ENCODE peak calls at places on chromosomes 13 and 19, in four cellular contexts. H is HepG2, T is HCT116, Y is K562. N is an unnamed sample.

GRCh38 chr19:42477117-42477516 is 34.4 kb upstream of the CXCL17 start:
- DNase-seq in T (no peak), Y (no peak), H (no peak), N (no peak)

GRCh38 chr13:49927755-49928154 is 8.4 kb downstream of the SPRYD7 start:
- DNase-seq in T (no peak), H (no peak), Y (no peak), N (no peak)

GRCh38 chr19:42069619-42070293 is at the start of gene GRIK5:
- DNase-seq in Y (no peak), H (no peak), T (no peak), N (no peak)

GRCh38 chr13:58933475-58933874 is 1230.3 kb downstream of the DIAPH3 start:
- DNase-seq in H (no peak), T (no peak), Y (no peak), N (no peak)

GRCh38 chr19:4914736-4915501 is 5.6 kb downstream of the UHRF1 start:
- DNase-seq in H (no peak), Y (peak; percentile 67), T (peak; percentile 76), N (no peak)

GRCh38 chr13:27011661-27012060 is 159.9 kb downstream of the USP12 start:
- DNase-seq in H (no peak), Y (no peak), T (no peak), N (no peak)

GRCh38 chr19:34184880-34185491 is 12.7 kb downstream of the LSM14A start:
- DNase-seq in Y (no peak), H (no peak), T (no peak), N (no peak)

GRCh38 chr13:28716511-28716910 is 2.3 kb downstream of the SLC46A3 start:
- DNase-seq in H (no peak), T (peak; percentile 35), Y (peak; percentile 9), N (peak; percentile 54)

GRCh38 chr13:67951431-67951830 is 721.3 kb upstream of the PCDH9 start:
- DNase-seq in H (no peak), Y (no peak), T (no peak), N (no peak)

GRCh38 chr19:58361900-58362271 is 665 bp downstream of the ZNF497 start:
- DNase-seq in H (peak; percentile 49), Y (peak; percentile 68), T (peak; percentile 46), N (peak; percentile 35)

GRCh38 chr19:18091217-18091608 is 4.5 kb upstream of the IL12RB1 start:
- DNase-seq in H (no peak), Y (peak; percentile 74), T (no peak), N (no peak)

GRCh38 chr19:5154129-5154798 is 185.4 kb downstream of the KDM4B start:
- DNase-seq in Y (peak; percentile 76), T (no peak), H (peak; percentile 52), N (no peak)

GRCh38 chr13:36673838-36674326 is at the start of gene SERTM1:
- DNase-seq in Y (no peak), H (no peak), T (no peak), N (no peak)

GRCh38 chr13:20828540-20829364 is 55.0 kb upstream of the EEF1AKMT1 start:
- DNase-seq in T (peak; percentile 26), H (peak; percentile 38), Y (peak; percentile 47), N (no peak)

GRCh38 chr13:112893570-112894422 is 75.2 kb upstream of the MCF2L start:
- DNase-seq in H (peak; percentile 76), Y (peak; percentile 52), T (no peak), N (no peak)

GRCh38 chr13:101139076-101139475 is 277.2 kb downstream of the NALCN start:
- DNase-seq in T (no peak), H (no peak), Y (no peak), N (no peak)

GRCh38 chr19:991174-991931 is 7.2 kb downstream of the WDR18 start:
- DNase-seq in H (no peak), T (peak; percentile 22), Y (peak; percentile 81), N (no peak)

GRCh38 chr19:34148672-34149185 is 23.6 kb upstream of the LSM14A start:
- DNase-seq in Y (no peak), T (no peak), H (no peak), N (no peak)

GRCh38 chr13:28077231-28077630 is 23.1 kb downstream of the FLT3 start:
- DNase-seq in H (no peak), Y (no peak), T (no peak), N (no peak)

GRCh38 chr19:10256970-10257615 is 5.1 kb downstream of the MRPL4 start:
- DNase-seq in Y (no peak), H (no peak), T (no peak), N (no peak)

GRCh38 chr19:55537741-55538111 is 793 bp upstream of the SBK2 start:
- DNase-seq in Y (no peak), T (no peak), H (no peak), N (no peak)

GRCh38 chr19:4278010-4278409 is 1.1 kb upstream of the SHD start:
- DNase-seq in Y (no peak), T (no peak), H (no peak), N (no peak)

GRCh38 chr13:50403311-50403710 is 388.1 kb downstream of the KCNRG start:
- DNase-seq in T (no peak), Y (no peak), H (peak; percentile 78), N (no peak)

GRCh38 chr13:22801402-22802003 is 379.3 kb upstream of the SGCG start:
- DNase-seq in T (no peak), Y (peak; percentile 30), H (peak; percentile 23), N (no peak)

GRCh38 chr19:35476149-35476548 is 14.1 kb downstream of the KRTDAP start:
- DNase-seq in Y (peak; percentile 53), T (peak; percentile 16), H (no peak), N (no peak)

GRCh38 chr19:11478167-11479089 is 2.4 kb downstream of the ELAVL3 start:
- DNase-seq in H (no peak), Y (peak; percentile 32), T (no peak), N (no peak)

GRCh38 chr13:24264976-24265375 is 44.4 kb upstream of the C1QTNF9 start:
- DNase-seq in T (no peak), Y (no peak), H (no peak), N (no peak)

GRCh38 chr13:52085416-52085815 is 43.5 kb downstream of the NEK5 start:
- DNase-seq in Y (no peak), T (no peak), H (no peak), N (no peak)

GRCh38 chr19:47143322-47144073 is 12.9 kb downstream of the SAE1 start:
- DNase-seq in Y (no peak), T (no peak), H (no peak), N (no peak)

GRCh38 chr19:42115705-42116104 is 16.5 kb downstream of the POU2F2 start:
- DNase-seq in T (no peak), H (no peak), Y (no peak), N (no peak)

DNA sequence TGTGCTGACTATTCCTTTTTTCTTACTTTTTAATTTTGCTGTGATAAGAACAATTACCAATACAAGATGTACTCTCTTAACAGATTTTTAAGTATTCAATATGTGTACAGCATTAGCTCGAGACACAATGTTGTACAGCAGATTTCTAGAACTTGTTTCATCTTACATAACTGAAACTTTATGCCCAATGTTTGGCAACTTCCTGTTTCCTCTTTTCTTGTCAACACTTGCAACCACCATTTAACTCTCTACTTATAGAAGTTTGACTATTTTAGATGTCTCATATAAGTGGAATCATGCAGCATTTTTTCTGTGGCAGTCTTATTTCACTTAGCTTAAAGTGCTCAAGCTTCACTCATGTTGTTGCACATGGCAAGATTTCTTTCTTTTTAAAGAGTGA is 1426.8 kb downstream of the SLITRK5 start:
- DNase-seq in T (no peak), H (no peak), Y (no peak), N (no peak)
- TF ChIP-seq TCF7L2 in T (no peak), H (no peak), Y (no peak), N (no peak)

GRCh38 chr19:48397263-48397635 is 3.8 kb downstream of the GRIN2D start:
- DNase-seq in H (no peak), Y (no peak), T (no peak), N (no peak)

GRCh38 chr19:48396010-48396870 is 2.8 kb downstream of the GRIN2D start:
- DNase-seq in Y (peak; percentile 49), T (no peak), H (no peak), N (no peak)

GRCh38 chr19:48398329-48399235 is 5.1 kb downstream of the GRIN2D start:
- DNase-seq in Y (peak; percentile 97), H (peak; percentile 44), T (peak; percentile 91), N (no peak)

GRCh38 chr19:48396871-48397176 is 3.4 kb downstream of the GRIN2D start:
- DNase-seq in T (no peak), Y (no peak), H (no peak), N (no peak)

GRCh38 chr19:48397636-48398328 is 4.3 kb downstream of the GRIN2D start:
- DNase-seq in T (no peak), H (no peak), Y (peak; percentile 54), N (no peak)
- H3K4me3 ChIP-seq in T (peak overlapping the region; percentile 79), H (peak overlapping the region; percentile 40), Y (peak overlapping the region; percentile 75), N (peak overlapping the region; percentile 62)

DNA sequence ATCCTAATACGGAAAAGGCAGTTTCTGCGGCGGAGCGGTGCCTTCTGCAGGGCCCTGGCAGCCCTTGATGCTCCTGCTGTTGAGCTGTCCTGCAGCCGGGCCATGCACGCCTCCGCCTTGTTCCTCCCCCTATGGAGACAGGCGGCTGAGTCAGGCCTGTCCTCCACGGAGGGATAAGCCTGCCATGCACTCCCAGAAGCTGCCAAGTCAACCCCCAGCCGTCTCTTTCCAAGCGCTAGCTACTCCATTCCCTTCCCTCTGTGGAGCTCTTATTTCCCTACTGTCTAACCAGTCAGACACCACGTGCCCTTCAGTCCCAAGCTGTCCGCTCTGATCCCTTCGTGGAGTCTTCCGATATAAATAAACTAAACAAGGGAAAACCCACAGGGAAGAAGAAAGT is 197.0 kb downstream of the COL4A1 start:
- DNase-seq in T (no peak), Y (no peak), H (no peak), N (no peak)
- TF ChIP-seq TCF7L2 in T (no peak), Y (no peak), H (no peak), N (no peak)

DNA sequence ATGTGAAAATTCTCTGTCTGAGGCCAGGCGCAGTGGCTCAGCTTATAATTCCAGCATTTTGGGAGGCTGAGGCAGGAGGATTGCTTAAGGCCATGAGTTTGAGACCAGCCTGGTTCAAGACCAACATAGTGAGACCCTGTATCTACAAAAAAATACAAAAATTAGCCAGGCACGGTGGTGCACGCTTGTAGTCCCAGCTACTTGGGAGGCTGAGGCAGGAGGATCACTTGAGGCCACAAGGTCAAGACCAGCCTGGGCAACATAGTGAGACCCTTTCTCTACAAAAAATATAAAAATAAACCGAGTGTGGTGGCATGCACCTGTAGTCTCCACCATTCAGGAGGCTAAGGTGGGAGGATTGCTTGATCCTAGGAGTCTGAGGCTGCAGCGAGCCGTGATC is 2.2 kb upstream of the FCGBP start:
- DNase-seq in H (no peak), T (no peak), Y (no peak), N (no peak)
- H3K4me3 ChIP-seq in H (no peak overlapping the region), T (no peak overlapping the region), Y (no peak overlapping the region), N (no peak overlapping the region)

GRCh38 chr19:2026770-2027169 is 11.3 kb upstream of the BTBD2 start:
- DNase-seq in T (no peak), H (no peak), Y (no peak), N (no peak)

GRCh38 chr19:2032296-2032941 is 16.9 kb upstream of the BTBD2 start:
- DNase-seq in T (peak; percentile 84), H (no peak), Y (no peak), N (no peak)

GRCh38 chr19:2022289-2022688 is 6.8 kb upstream of the BTBD2 start:
- DNase-seq in H (no peak), Y (no peak), T (no peak), N (no peak)

GRCh38 chr19:2021453-2022140 is 6.1 kb upstream of the BTBD2 start:
- DNase-seq in H (no peak), T (no peak), Y (no peak), N (no peak)

GRCh38 chr19:2027361-2027760 is 11.8 kb upstream of the BTBD2 start:
- DNase-seq in H (no peak), T (no peak), Y (no peak), N (no peak)
- TF ChIP-seq TCF7L2 in H (no peak), T (no peak), Y (no peak), N (no peak)